ENCODE peak calls at places on chromosome 19, in nine cellular contexts. One of them, this sample, is unnamed.

GRCh38 chr19:13020002-13020414 is 24.7 kb downstream of the NFIX start:
- DNase-seq in H9: peak
- DNase-seq in AG10803: no peak
- DNase-seq in cardiac muscle cell: no peak
- DNase-seq in OCI-LY7: no peak
- DNase-seq in GM23338: peak
- DNase-seq in epithelial cell of esophagus: no peak
- DNase-seq in astrocyte of the spinal cord: no peak
- DNase-seq in NB4: no peak
- DNase-seq in this sample: no peak

GRCh38 chr19:8194528-8195275 is 14.5 kb upstream of the CERS4 start:
- DNase-seq in AG10803: no peak
- DNase-seq in epithelial cell of esophagus: no peak
- DNase-seq in NB4: peak
- DNase-seq in cardiac muscle cell: no peak
- DNase-seq in H9: no peak
- DNase-seq in OCI-LY7: peak
- DNase-seq in astrocyte of the spinal cord: no peak
- DNase-seq in GM23338: no peak
- DNase-seq in this sample: no peak

GRCh38 chr19:3780786-3781304 is 5.3 kb downstream of the MATK start:
- DNase-seq in GM23338: no peak
- DNase-seq in astrocyte of the spinal cord: no peak
- DNase-seq in NB4: no peak
- DNase-seq in H9: no peak
- DNase-seq in AG10803: no peak
- DNase-seq in epithelial cell of esophagus: no peak
- DNase-seq in cardiac muscle cell: no peak
- DNase-seq in OCI-LY7: no peak
- DNase-seq in this sample: no peak

GRCh38 chr19:45403272-45403671 is 1.6 kb downstream of the PPP1R13L start:
- DNase-seq in H9: no peak
- DNase-seq in NB4: no peak
- DNase-seq in cardiac muscle cell: no peak
- DNase-seq in GM23338: no peak
- DNase-seq in AG10803: no peak
- DNase-seq in OCI-LY7: no peak
- DNase-seq in epithelial cell of esophagus: no peak
- DNase-seq in astrocyte of the spinal cord: no peak
- DNase-seq in this sample: no peak

GRCh38 chr19:3512562-3512961 is 6.5 kb downstream of the FZR1 start:
- DNase-seq in GM23338: no peak
- DNase-seq in astrocyte of the spinal cord: no peak
- DNase-seq in NB4: no peak
- DNase-seq in OCI-LY7: no peak
- DNase-seq in H9: no peak
- DNase-seq in cardiac muscle cell: no peak
- DNase-seq in epithelial cell of esophagus: no peak
- DNase-seq in AG10803: no peak
- DNase-seq in this sample: no peak

GRCh38 chr19:13839938-13840750 is 36.8 kb upstream of the NANOS3 start:
- DNase-seq in cardiac muscle cell: no peak
- DNase-seq in GM23338: no peak
- DNase-seq in AG10803: peak
- DNase-seq in epithelial cell of esophagus: peak
- DNase-seq in H9: peak
- DNase-seq in astrocyte of the spinal cord: peak
- DNase-seq in NB4: peak
- DNase-seq in OCI-LY7: no peak
- DNase-seq in this sample: peak

GRCh38 chr19:12952488-12953455 is 4.3 kb downstream of the GADD45GIP1 start:
- DNase-seq in H9: no peak
- DNase-seq in GM23338: no peak
- DNase-seq in epithelial cell of esophagus: peak
- DNase-seq in OCI-LY7: no peak
- DNase-seq in AG10803: peak
- DNase-seq in NB4: no peak
- DNase-seq in cardiac muscle cell: no peak
- DNase-seq in astrocyte of the spinal cord: peak
- DNase-seq in this sample: peak

GRCh38 chr19:15452111-15453047 is 2.6 kb upstream of the WIZ start:
- DNase-seq in H9: peak
- DNase-seq in AG10803: peak
- DNase-seq in GM23338: peak
- DNase-seq in epithelial cell of esophagus: peak
- DNase-seq in cardiac muscle cell: peak
- DNase-seq in astrocyte of the spinal cord: peak
- DNase-seq in OCI-LY7: peak
- DNase-seq in NB4: peak
- DNase-seq in this sample: peak

GRCh38 chr19:57583521-57584416 is at the start of gene ZIK1:
- DNase-seq in H9: peak
- DNase-seq in epithelial cell of esophagus: peak
- DNase-seq in cardiac muscle cell: peak
- DNase-seq in AG10803: peak
- DNase-seq in OCI-LY7: no peak
- DNase-seq in astrocyte of the spinal cord: peak
- DNase-seq in NB4: peak
- DNase-seq in GM23338: peak
- DNase-seq in this sample: no peak

GRCh38 chr19:51971624-51972023 is 15.0 kb downstream of the ZNF350 start:
- DNase-seq in astrocyte of the spinal cord: peak
- DNase-seq in NB4: peak
- DNase-seq in cardiac muscle cell: no peak
- DNase-seq in OCI-LY7: peak
- DNase-seq in AG10803: peak
- DNase-seq in epithelial cell of esophagus: no peak
- DNase-seq in GM23338: peak
- DNase-seq in H9: no peak
- DNase-seq in this sample: peak

GRCh38 chr19:19997656-19998268 is 41.5 kb downstream of the ZNF682 start:
- DNase-seq in epithelial cell of esophagus: peak
- DNase-seq in GM23338: peak
- DNase-seq in AG10803: no peak
- DNase-seq in NB4: peak
- DNase-seq in OCI-LY7: peak
- DNase-seq in H9: peak
- DNase-seq in astrocyte of the spinal cord: no peak
- DNase-seq in cardiac muscle cell: peak
- DNase-seq in this sample: no peak

GRCh38 chr19:17755977-17756670 is 4.8 kb downstream of the FCHO1 start:
- DNase-seq in NB4: peak
- DNase-seq in cardiac muscle cell: peak
- DNase-seq in OCI-LY7: peak
- DNase-seq in AG10803: no peak
- DNase-seq in astrocyte of the spinal cord: peak
- DNase-seq in GM23338: peak
- DNase-seq in epithelial cell of esophagus: peak
- DNase-seq in H9: peak
- DNase-seq in this sample: no peak

GRCh38 chr19:14432817-14433453 is at the start of gene PKN1:
- DNase-seq in OCI-LY7: peak
- DNase-seq in epithelial cell of esophagus: no peak
- DNase-seq in NB4: peak
- DNase-seq in AG10803: peak
- DNase-seq in cardiac muscle cell: peak
- DNase-seq in astrocyte of the spinal cord: peak
- DNase-seq in H9: peak
- DNase-seq in GM23338: peak
- DNase-seq in this sample: no peak

GRCh38 chr19:13835791-13836723 is 40.8 kb downstream of the ZSWIM4 start:
- DNase-seq in epithelial cell of esophagus: peak
- DNase-seq in OCI-LY7: peak
- DNase-seq in NB4: peak
- DNase-seq in GM23338: no peak
- DNase-seq in AG10803: peak
- DNase-seq in cardiac muscle cell: no peak
- DNase-seq in H9: no peak
- DNase-seq in astrocyte of the spinal cord: peak
- DNase-seq in this sample: peak

GRCh38 chr19:40229926-40230417 is 3.5 kb upstream of the CCNP start:
- DNase-seq in GM23338: no peak
- DNase-seq in AG10803: no peak
- DNase-seq in astrocyte of the spinal cord: no peak
- DNase-seq in epithelial cell of esophagus: no peak
- DNase-seq in OCI-LY7: no peak
- DNase-seq in cardiac muscle cell: no peak
- DNase-seq in NB4: no peak
- DNase-seq in H9: no peak
- DNase-seq in this sample: no peak

GRCh38 chr19:40799558-40800338 is 757 bp downstream of the EGLN2 start:
- DNase-seq in epithelial cell of esophagus: no peak
- DNase-seq in H9: no peak
- DNase-seq in astrocyte of the spinal cord: no peak
- DNase-seq in GM23338: peak
- DNase-seq in OCI-LY7: peak
- DNase-seq in NB4: peak
- DNase-seq in cardiac muscle cell: peak
- DNase-seq in AG10803: no peak
- DNase-seq in this sample: no peak

GRCh38 chr19:38695319-38695683 is 47.9 kb downstream of the ACTN4 start:
- DNase-seq in astrocyte of the spinal cord: no peak
- DNase-seq in epithelial cell of esophagus: no peak
- DNase-seq in H9: no peak
- DNase-seq in cardiac muscle cell: no peak
- DNase-seq in GM23338: no peak
- DNase-seq in NB4: no peak
- DNase-seq in OCI-LY7: no peak
- DNase-seq in AG10803: no peak
- DNase-seq in this sample: no peak
- TF ChIP-seq CTCF in astrocyte of the spinal cord: no peak
- TF ChIP-seq CTCF in epithelial cell of esophagus: no peak
- TF ChIP-seq CTCF in H9: no peak
- TF ChIP-seq CTCF in cardiac muscle cell: no peak
- TF ChIP-seq CTCF in GM23338: no peak
- TF ChIP-seq CTCF in NB4: no peak
- TF ChIP-seq CTCF in OCI-LY7: no peak
- TF ChIP-seq CTCF in AG10803: no peak
- TF ChIP-seq CTCF in this sample: no peak

DNA sequence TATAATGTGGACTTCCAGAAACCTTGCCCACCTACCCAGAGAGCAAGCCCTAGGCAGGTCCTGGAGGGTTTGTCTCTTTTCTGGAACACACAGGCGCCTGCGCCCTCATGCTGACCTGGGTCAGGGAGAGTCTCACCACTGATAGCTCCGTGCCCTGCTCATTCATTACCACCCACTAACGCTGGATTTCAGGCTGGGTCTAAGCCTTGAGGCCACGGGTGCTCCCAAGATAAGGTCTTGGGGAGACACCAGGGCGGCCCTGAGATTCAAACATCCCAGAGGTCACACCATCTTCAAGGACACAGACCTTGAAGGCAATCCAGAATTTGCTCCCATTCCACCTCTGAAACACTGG is 5.1 kb downstream of the S1PR2 start:
- DNase-seq in H9: no peak
- DNase-seq in epithelial cell of esophagus: no peak
- DNase-seq in AG10803: no peak
- DNase-seq in NB4: no peak
- DNase-seq in GM23338: no peak
- DNase-seq in cardiac muscle cell: no peak
- DNase-seq in astrocyte of the spinal cord: no peak
- DNase-seq in OCI-LY7: no peak
- DNase-seq in this sample: no peak
- TF ChIP-seq CTCF in H9: no peak
- TF ChIP-seq CTCF in epithelial cell of esophagus: no peak
- TF ChIP-seq CTCF in AG10803: no peak
- TF ChIP-seq CTCF in NB4: no peak
- TF ChIP-seq CTCF in GM23338: no peak
- TF ChIP-seq CTCF in cardiac muscle cell: no peak
- TF ChIP-seq CTCF in astrocyte of the spinal cord: no peak
- TF ChIP-seq CTCF in OCI-LY7: no peak
- TF ChIP-seq CTCF in this sample: no peak

DNA sequence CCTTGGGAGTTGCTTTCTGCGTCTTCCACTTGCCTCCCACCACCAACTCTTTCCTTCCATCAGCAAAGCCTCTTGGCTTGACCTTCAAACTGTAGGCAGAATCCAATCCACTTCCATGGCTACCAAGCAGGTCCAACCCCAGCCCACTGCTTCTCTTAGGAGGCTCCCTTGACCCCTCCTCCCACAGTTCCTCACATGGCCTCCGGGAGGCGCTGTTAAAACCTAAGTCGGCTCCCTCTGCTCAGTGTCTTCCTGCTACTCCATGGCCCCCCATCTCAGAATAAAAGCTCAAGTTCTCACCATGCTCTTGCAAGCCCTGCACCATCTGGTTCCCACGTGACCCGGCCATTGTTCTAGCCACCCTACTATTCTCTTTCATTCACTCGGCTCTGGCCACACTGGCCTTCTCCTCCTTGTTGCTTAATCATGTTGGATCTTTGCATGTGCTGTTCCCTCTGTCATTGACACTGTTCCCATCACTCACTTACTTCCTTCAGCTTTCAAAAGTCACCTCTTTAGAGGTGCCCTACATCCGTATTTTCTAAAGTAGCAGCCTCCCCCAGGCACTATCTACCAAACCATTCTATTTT is 7.5 kb downstream of the IZUMO2 start:
- DNase-seq in NB4: no peak
- DNase-seq in epithelial cell of esophagus: no peak
- DNase-seq in cardiac muscle cell: no peak
- DNase-seq in AG10803: no peak
- DNase-seq in GM23338: peak
- DNase-seq in OCI-LY7: no peak
- DNase-seq in H9: peak
- DNase-seq in astrocyte of the spinal cord: no peak
- DNase-seq in this sample: no peak
- TF ChIP-seq CTCF in NB4: peak
- TF ChIP-seq CTCF in epithelial cell of esophagus: no peak
- TF ChIP-seq CTCF in cardiac muscle cell: no peak
- TF ChIP-seq CTCF in AG10803: no peak
- TF ChIP-seq CTCF in GM23338: peak
- TF ChIP-seq CTCF in OCI-LY7: peak
- TF ChIP-seq CTCF in H9: peak
- TF ChIP-seq CTCF in astrocyte of the spinal cord: no peak
- TF ChIP-seq CTCF in this sample: no peak

DNA sequence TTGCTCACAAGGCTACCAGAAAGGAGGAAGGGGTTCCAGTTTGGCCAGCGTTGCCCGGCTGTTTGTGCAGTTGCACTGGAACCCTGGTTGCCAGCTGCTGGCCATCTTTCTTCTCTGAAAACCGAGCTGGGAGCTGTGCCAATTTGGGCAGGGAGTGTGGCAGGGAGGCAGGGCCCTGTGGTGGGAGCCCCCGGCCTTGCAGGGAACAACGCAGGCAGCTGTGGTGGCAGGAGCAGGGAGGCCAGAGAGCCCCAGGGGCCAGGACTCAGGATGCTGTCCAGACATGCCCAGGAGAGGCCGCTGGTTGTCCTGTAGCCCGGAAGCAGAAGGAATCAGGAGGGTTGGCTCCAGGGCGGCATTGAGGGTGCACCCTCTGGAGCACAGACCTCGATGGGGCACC is 4.8 kb downstream of the KMT5C start:
- DNase-seq in epithelial cell of esophagus: peak
- DNase-seq in AG10803: no peak
- DNase-seq in GM23338: no peak
- DNase-seq in NB4: no peak
- DNase-seq in OCI-LY7: no peak
- DNase-seq in cardiac muscle cell: no peak
- DNase-seq in astrocyte of the spinal cord: peak
- DNase-seq in H9: no peak
- DNase-seq in this sample: peak
- TF ChIP-seq CTCF in epithelial cell of esophagus: peak
- TF ChIP-seq CTCF in AG10803: no peak
- TF ChIP-seq CTCF in GM23338: peak
- TF ChIP-seq CTCF in NB4: no peak
- TF ChIP-seq CTCF in OCI-LY7: no peak
- TF ChIP-seq CTCF in cardiac muscle cell: no peak
- TF ChIP-seq CTCF in astrocyte of the spinal cord: no peak
- TF ChIP-seq CTCF in H9: no peak
- TF ChIP-seq CTCF in this sample: no peak

This sample was measured in MCF 10A.